ENCODE peak calls at places on chromosomes 3 and 15, in seven cellular contexts. One of them, this sample, is unnamed.

GRCh38 chr15:40190591-40190990 is 29.7 kb downstream of the BUB1B start:
- DNase-seq in AG04449: no peak
- DNase-seq in foreskin fibroblast: peak
- DNase-seq in BJ: peak
- DNase-seq in right atrium auricular region: no peak
- DNase-seq in lower lobe of right lung: no peak
- DNase-seq in AG04450: peak
- DNase-seq in this sample: no peak

GRCh38 chr3:50545781-50546180 is 21.8 kb downstream of the C3orf18 start:
- DNase-seq in right atrium auricular region: no peak
- DNase-seq in AG04450: no peak
- DNase-seq in BJ: no peak
- DNase-seq in AG04449: no peak
- DNase-seq in foreskin fibroblast: no peak
- DNase-seq in lower lobe of right lung: no peak
- DNase-seq in this sample: no peak

GRCh38 chr15:75452968-75453702 is 1.6 kb upstream of the SIN3A start:
- DNase-seq in right atrium auricular region: peak
- DNase-seq in foreskin fibroblast: peak
- DNase-seq in AG04450: no peak
- DNase-seq in AG04449: no peak
- DNase-seq in lower lobe of right lung: peak
- DNase-seq in BJ: no peak
- DNase-seq in this sample: no peak

GRCh38 chr3:127590282-127590592 is 296 bp downstream of the TPRA1 start:
- DNase-seq in lower lobe of right lung: no peak
- DNase-seq in AG04450: no peak
- DNase-seq in foreskin fibroblast: no peak
- DNase-seq in AG04449: no peak
- DNase-seq in BJ: no peak
- DNase-seq in right atrium auricular region: no peak
- DNase-seq in this sample: no peak

GRCh38 chr3:172043233-172043632 is 3.9 kb downstream of the FNDC3B start:
- DNase-seq in foreskin fibroblast: no peak
- DNase-seq in BJ: no peak
- DNase-seq in right atrium auricular region: no peak
- DNase-seq in AG04449: no peak
- DNase-seq in lower lobe of right lung: no peak
- DNase-seq in AG04450: no peak
- DNase-seq in this sample: no peak

GRCh38 chr3:51620543-51620942 is 50.5 kb upstream of the TEX264 start:
- DNase-seq in AG04450: peak
- DNase-seq in right atrium auricular region: no peak
- DNase-seq in AG04449: no peak
- DNase-seq in foreskin fibroblast: peak
- DNase-seq in lower lobe of right lung: no peak
- DNase-seq in BJ: no peak
- DNase-seq in this sample: peak

GRCh38 chr3:76436895-76437294 is 603.0 kb upstream of the ROBO2 start:
- DNase-seq in BJ: no peak
- DNase-seq in AG04450: no peak
- DNase-seq in lower lobe of right lung: no peak
- DNase-seq in right atrium auricular region: no peak
- DNase-seq in AG04449: peak
- DNase-seq in foreskin fibroblast: peak
- DNase-seq in this sample: no peak

GRCh38 chr15:80485370-80486164 is 81.4 kb downstream of the ARNT2 start:
- DNase-seq in lower lobe of right lung: no peak
- DNase-seq in foreskin fibroblast: no peak
- DNase-seq in AG04449: no peak
- DNase-seq in AG04450: no peak
- DNase-seq in right atrium auricular region: no peak
- DNase-seq in BJ: no peak
- DNase-seq in this sample: no peak

GRCh38 chr3:118972974-118973373 is 61.7 kb downstream of the IGSF11 start:
- DNase-seq in AG04449: no peak
- DNase-seq in foreskin fibroblast: no peak
- DNase-seq in lower lobe of right lung: no peak
- DNase-seq in right atrium auricular region: no peak
- DNase-seq in AG04450: no peak
- DNase-seq in BJ: no peak
- DNase-seq in this sample: no peak

GRCh38 chr3:115217678-115218451 is 70.8 kb upstream of the ZBTB20 start:
- DNase-seq in AG04450: peak
- DNase-seq in lower lobe of right lung: no peak
- DNase-seq in foreskin fibroblast: peak
- DNase-seq in AG04449: no peak
- DNase-seq in BJ: peak
- DNase-seq in right atrium auricular region: no peak
- DNase-seq in this sample: peak

GRCh38 chr3:38829404-38829803 is 13.4 kb upstream of the SCN10A start:
- DNase-seq in AG04449: peak
- DNase-seq in lower lobe of right lung: no peak
- DNase-seq in AG04450: peak
- DNase-seq in BJ: peak
- DNase-seq in right atrium auricular region: peak
- DNase-seq in foreskin fibroblast: peak
- DNase-seq in this sample: peak

GRCh38 chr15:25250011-25250596 is 188.7 kb downstream of the UBE3A start:
- DNase-seq in BJ: no peak
- DNase-seq in right atrium auricular region: peak
- DNase-seq in lower lobe of right lung: peak
- DNase-seq in foreskin fibroblast: no peak
- DNase-seq in AG04450: no peak
- DNase-seq in AG04449: no peak
- DNase-seq in this sample: no peak

GRCh38 chr3:9422712-9423424 is 25.5 kb downstream of the SETD5 start:
- DNase-seq in right atrium auricular region: peak
- DNase-seq in lower lobe of right lung: peak
- DNase-seq in AG04450: peak
- DNase-seq in foreskin fibroblast: peak
- DNase-seq in BJ: peak
- DNase-seq in AG04449: peak
- DNase-seq in this sample: peak

GRCh38 chr3:15557511-15557946 is 36.0 kb upstream of the COLQ start:
- DNase-seq in AG04450: peak
- DNase-seq in BJ: peak
- DNase-seq in AG04449: peak
- DNase-seq in right atrium auricular region: peak
- DNase-seq in foreskin fibroblast: peak
- DNase-seq in lower lobe of right lung: no peak
- DNase-seq in this sample: peak

GRCh38 chr3:133572158-133573053 is 1.1 kb upstream of the CDV3 start:
- DNase-seq in lower lobe of right lung: no peak
- DNase-seq in AG04450: no peak
- DNase-seq in right atrium auricular region: peak
- DNase-seq in foreskin fibroblast: peak
- DNase-seq in BJ: no peak
- DNase-seq in AG04449: no peak
- DNase-seq in this sample: no peak

GRCh38 chr15:59994855-59995557 is 9.1 kb upstream of the FOXB1 start:
- DNase-seq in foreskin fibroblast: no peak
- DNase-seq in lower lobe of right lung: no peak
- DNase-seq in AG04449: no peak
- DNase-seq in BJ: no peak
- DNase-seq in AG04450: no peak
- DNase-seq in right atrium auricular region: no peak
- DNase-seq in this sample: no peak

GRCh38 chr15:57797145-57797544 is 90.6 kb downstream of the POLR2M start:
- DNase-seq in AG04449: no peak
- DNase-seq in AG04450: no peak
- DNase-seq in foreskin fibroblast: no peak
- DNase-seq in BJ: no peak
- DNase-seq in lower lobe of right lung: no peak
- DNase-seq in right atrium auricular region: no peak
- DNase-seq in this sample: no peak

GRCh38 chr3:50269977-50270413 is 1.0 kb downstream of the SEMA3B start:
- DNase-seq in AG04450: no peak
- DNase-seq in lower lobe of right lung: no peak
- DNase-seq in BJ: no peak
- DNase-seq in foreskin fibroblast: peak
- DNase-seq in AG04449: no peak
- DNase-seq in right atrium auricular region: no peak
- DNase-seq in this sample: no peak

GRCh38 chr15:63997715-63998442 is 48.4 kb downstream of the DAPK2 start:
- DNase-seq in AG04449: no peak
- DNase-seq in lower lobe of right lung: no peak
- DNase-seq in foreskin fibroblast: no peak
- DNase-seq in AG04450: no peak
- DNase-seq in BJ: no peak
- DNase-seq in right atrium auricular region: no peak
- DNase-seq in this sample: no peak

GRCh38 chr3:134365766-134366065 is 8.5 kb downstream of the AMOTL2 start:
- DNase-seq in foreskin fibroblast: no peak
- DNase-seq in lower lobe of right lung: no peak
- DNase-seq in AG04450: no peak
- DNase-seq in right atrium auricular region: no peak
- DNase-seq in AG04449: no peak
- DNase-seq in BJ: no peak
- DNase-seq in this sample: no peak

GRCh38 chr3:81816473-81817260 is 55.2 kb upstream of the GBE1 start:
- DNase-seq in BJ: no peak
- DNase-seq in foreskin fibroblast: peak
- DNase-seq in AG04450: no peak
- DNase-seq in right atrium auricular region: no peak
- DNase-seq in AG04449: no peak
- DNase-seq in lower lobe of right lung: no peak
- DNase-seq in this sample: peak

GRCh38 chr15:99324082-99324620 is 72.9 kb downstream of the LRRC28 start:
- DNase-seq in BJ: peak
- DNase-seq in AG04450: peak
- DNase-seq in AG04449: peak
- DNase-seq in lower lobe of right lung: no peak
- DNase-seq in right atrium auricular region: no peak
- DNase-seq in foreskin fibroblast: peak
- DNase-seq in this sample: peak

GRCh38 chr3:63864008-63864871 is 573 bp downstream of the ATXN7 start:
- DNase-seq in right atrium auricular region: no peak
- DNase-seq in AG04450: no peak
- DNase-seq in AG04449: no peak
- DNase-seq in BJ: no peak
- DNase-seq in foreskin fibroblast: peak
- DNase-seq in lower lobe of right lung: peak
- DNase-seq in this sample: no peak

GRCh38 chr3:72798552-72799195 is 49.6 kb downstream of the SHQ1 start:
- DNase-seq in foreskin fibroblast: peak
- DNase-seq in right atrium auricular region: no peak
- DNase-seq in BJ: no peak
- DNase-seq in AG04449: no peak
- DNase-seq in lower lobe of right lung: no peak
- DNase-seq in AG04450: no peak
- DNase-seq in this sample: no peak

GRCh38 chr3:107938128-107938527 is 152.7 kb downstream of the CD47 start:
- DNase-seq in AG04450: no peak
- DNase-seq in AG04449: no peak
- DNase-seq in right atrium auricular region: no peak
- DNase-seq in foreskin fibroblast: peak
- DNase-seq in BJ: no peak
- DNase-seq in lower lobe of right lung: no peak
- DNase-seq in this sample: peak

GRCh38 chr3:130897316-130897715 is 3.4 kb downstream of the ATP2C1 start:
- DNase-seq in AG04450: no peak
- DNase-seq in AG04449: no peak
- DNase-seq in lower lobe of right lung: no peak
- DNase-seq in right atrium auricular region: no peak
- DNase-seq in BJ: no peak
- DNase-seq in foreskin fibroblast: peak
- DNase-seq in this sample: no peak

DNA sequence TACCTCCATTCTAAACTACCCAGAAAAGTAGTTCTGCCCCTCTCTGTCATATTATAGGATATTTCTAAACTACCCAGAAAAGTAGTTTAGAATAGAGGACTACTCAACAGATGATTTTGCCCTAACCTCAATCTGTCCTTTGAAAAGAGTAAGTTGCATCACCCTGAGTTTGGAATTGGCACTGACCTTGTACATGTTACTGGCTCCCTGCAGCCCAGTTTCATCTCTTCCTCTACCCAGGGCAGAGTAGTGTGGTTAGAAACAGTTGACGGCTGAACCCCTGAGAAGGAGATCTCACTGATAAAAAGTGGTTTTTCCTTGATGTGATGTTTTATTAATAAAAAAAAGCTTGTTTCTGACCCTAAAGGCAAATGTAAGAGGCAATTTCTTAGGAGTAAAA is 340.5 kb upstream of the NECTIN3 start:
- DNase-seq in AG04449: no peak
- DNase-seq in AG04450: no peak
- DNase-seq in foreskin fibroblast: peak
- DNase-seq in lower lobe of right lung: no peak
- DNase-seq in BJ: no peak
- DNase-seq in right atrium auricular region: no peak
- DNase-seq in this sample: no peak
- TF ChIP-seq CTCF in AG04449: no peak
- TF ChIP-seq CTCF in AG04450: no peak
- TF ChIP-seq CTCF in foreskin fibroblast: no peak
- TF ChIP-seq CTCF in lower lobe of right lung: no peak
- TF ChIP-seq CTCF in BJ: no peak
- TF ChIP-seq CTCF in right atrium auricular region: no peak
- TF ChIP-seq CTCF in this sample: no peak

GRCh38 chr3:65597225-65597951 is 441.3 kb downstream of the MAGI1 start:
- DNase-seq in AG04449: no peak
- DNase-seq in BJ: no peak
- DNase-seq in right atrium auricular region: no peak
- DNase-seq in lower lobe of right lung: no peak
- DNase-seq in foreskin fibroblast: peak
- DNase-seq in AG04450: no peak
- DNase-seq in this sample: no peak
- H3K4me3 ChIP-seq in AG04449: peak
- H3K4me3 ChIP-seq in BJ: peak
- H3K4me3 ChIP-seq in right atrium auricular region: peak
- H3K4me3 ChIP-seq in lower lobe of right lung: peak
- H3K4me3 ChIP-seq in foreskin fibroblast: peak
- H3K4me3 ChIP-seq in AG04450: peak
- H3K4me3 ChIP-seq in this sample: peak

GRCh38 chr15:90087454-90088154 is 14.7 kb downstream of the IDH2 start:
- DNase-seq in right atrium auricular region: no peak
- DNase-seq in AG04450: no peak
- DNase-seq in lower lobe of right lung: no peak
- DNase-seq in BJ: no peak
- DNase-seq in foreskin fibroblast: peak
- DNase-seq in AG04449: no peak
- DNase-seq in this sample: no peak
- TF ChIP-seq CTCF in right atrium auricular region: no peak
- TF ChIP-seq CTCF in AG04450: peak
- TF ChIP-seq CTCF in lower lobe of right lung: no peak
- TF ChIP-seq CTCF in BJ: peak
- TF ChIP-seq CTCF in foreskin fibroblast: peak
- TF ChIP-seq CTCF in AG04449: peak
- TF ChIP-seq CTCF in this sample: peak

GRCh38 chr15:72155021-72155621 is 36.9 kb downstream of the SENP8 start:
- DNase-seq in foreskin fibroblast: peak
- DNase-seq in BJ: no peak
- DNase-seq in right atrium auricular region: peak
- DNase-seq in AG04449: no peak
- DNase-seq in lower lobe of right lung: peak
- DNase-seq in AG04450: no peak
- DNase-seq in this sample: no peak
- H3K4me3 ChIP-seq in foreskin fibroblast: peak
- H3K4me3 ChIP-seq in BJ: peak
- H3K4me3 ChIP-seq in right atrium auricular region: peak
- H3K4me3 ChIP-seq in AG04449: peak
- H3K4me3 ChIP-seq in lower lobe of right lung: peak
- H3K4me3 ChIP-seq in AG04450: peak
- H3K4me3 ChIP-seq in this sample: peak